ENCODE peak calls at places on chromosomes 16 and 17, in six cellular contexts. H is transverse colon; M is foreskin fibroblast; Q is CD4-positive, alpha-beta T cell; T is LNCaP clone FGC; I is RWPE2. O is an unnamed sample.

GRCh38 chr17:82668631-82669099 is 20.4 kb upstream of the WDR45B start:
- DNase-seq in T (no peak), H (peak), Q (peak), I (no peak), M (peak), O (peak)

GRCh38 chr16:75097941-75098897 is 18.4 kb downstream of the LDHD start:
- DNase-seq in Q (peak), I (no peak), M (no peak), T (no peak), H (no peak), O (peak)

GRCh38 chr17:79560527-79560926 is 50.3 kb downstream of the RBFOX3 start:
- DNase-seq in H (no peak), M (no peak), Q (no peak), T (no peak), I (no peak), O (peak)

GRCh38 chr17:75086496-75087181 is 1.1 kb upstream of the SLC16A5 start:
- DNase-seq in T (no peak), H (peak), I (no peak), Q (no peak), M (no peak), O (no peak)

GRCh38 chr17:13961262-13961661 is 108.0 kb upstream of the COX10 start:
- DNase-seq in Q (no peak), T (no peak), I (no peak), H (no peak), M (no peak), O (no peak)

GRCh38 chr17:74776990-74777389 is 845 bp upstream of the NAT9 start:
- DNase-seq in T (no peak), M (no peak), H (no peak), Q (no peak), I (no peak), O (no peak)

GRCh38 chr17:55845385-55845784 is 94.5 kb downstream of the PCTP start:
- DNase-seq in I (no peak), M (peak), T (no peak), Q (no peak), H (peak), O (no peak)

GRCh38 chr17:14048169-14048568 is 21.1 kb upstream of the COX10 start:
- DNase-seq in I (no peak), T (no peak), Q (no peak), M (no peak), H (no peak), O (no peak)

GRCh38 chr17:8960325-8961144 is 5.0 kb downstream of the PIK3R5 start:
- DNase-seq in Q (no peak), H (no peak), I (no peak), M (no peak), T (no peak), O (no peak)

GRCh38 chr16:8859913-8860881 is 8.6 kb downstream of the CARHSP1 start:
- DNase-seq in H (peak), T (no peak), I (no peak), M (peak), Q (no peak), O (peak)

GRCh38 chr16:23182206-23182674 is 305 bp upstream of the SCNN1G start:
- DNase-seq in H (peak), T (peak), M (peak), I (peak), Q (peak), O (no peak)

GRCh38 chr17:60134396-60135159 is 15.2 kb upstream of the CA4 start:
- DNase-seq in H (no peak), T (no peak), I (peak), M (peak), Q (no peak), O (peak)

GRCh38 chr16:12773216-12773615 is 30.5 kb downstream of the CPPED1 start:
- DNase-seq in T (no peak), H (no peak), Q (no peak), M (no peak), I (no peak), O (no peak)

DNA sequence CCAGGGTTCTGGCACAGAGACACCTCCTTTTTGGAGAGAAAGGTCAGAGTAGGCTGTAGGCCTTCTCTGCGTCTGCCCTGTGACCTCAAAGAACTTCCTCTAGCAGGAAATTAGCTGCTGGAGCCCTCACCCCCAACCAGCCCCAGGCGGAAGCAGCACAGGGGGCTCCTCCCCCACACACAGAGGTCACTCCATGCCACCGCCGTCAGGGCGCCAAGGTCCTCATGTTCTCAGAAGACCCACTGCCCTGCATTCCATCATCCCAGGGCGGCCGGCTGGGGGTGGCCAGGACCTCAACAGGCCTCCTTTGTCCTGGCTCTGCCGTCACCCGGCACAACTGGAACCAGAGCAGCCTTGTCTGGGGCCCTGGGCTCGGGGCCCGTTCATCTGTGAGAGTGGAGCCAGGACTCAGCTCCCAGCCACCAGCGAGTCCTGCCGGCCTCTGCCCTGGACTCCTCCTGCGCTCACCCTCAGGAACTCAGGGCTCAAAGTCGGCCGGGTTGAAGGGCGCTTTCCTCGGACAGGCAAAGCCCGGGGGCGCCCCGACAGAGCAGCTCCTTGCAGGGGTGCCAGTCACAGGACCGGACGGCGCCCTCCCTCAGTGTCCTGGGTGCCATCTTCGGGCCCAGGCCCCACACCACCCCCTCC is 1.2 kb downstream of the TMC6 start:
- DNase-seq in T (no peak), I (no peak), H (peak), M (no peak), Q (peak), O (no peak)
- TF ChIP-seq CTCF in T (no peak), I (no peak), H (no peak), M (no peak), Q (no peak), O (no peak)

GRCh38 chr16:87439926-87440325 is 47.8 kb downstream of the MAP1LC3B start:
- DNase-seq in I (no peak), H (no peak), M (no peak), Q (no peak), T (no peak), O (no peak)

GRCh38 chr16:87436225-87437172 is 44.4 kb downstream of the MAP1LC3B start:
- DNase-seq in T (no peak), H (no peak), I (no peak), M (peak), Q (no peak), O (peak)

GRCh38 chr16:87438611-87438985 is 46.5 kb downstream of the MAP1LC3B start:
- DNase-seq in T (no peak), I (no peak), Q (no peak), M (no peak), H (no peak), O (peak)

GRCh38 chr16:87437327-87437726 is 45.2 kb downstream of the MAP1LC3B start:
- DNase-seq in M (no peak), H (no peak), I (no peak), T (no peak), Q (no peak), O (peak)

DNA sequence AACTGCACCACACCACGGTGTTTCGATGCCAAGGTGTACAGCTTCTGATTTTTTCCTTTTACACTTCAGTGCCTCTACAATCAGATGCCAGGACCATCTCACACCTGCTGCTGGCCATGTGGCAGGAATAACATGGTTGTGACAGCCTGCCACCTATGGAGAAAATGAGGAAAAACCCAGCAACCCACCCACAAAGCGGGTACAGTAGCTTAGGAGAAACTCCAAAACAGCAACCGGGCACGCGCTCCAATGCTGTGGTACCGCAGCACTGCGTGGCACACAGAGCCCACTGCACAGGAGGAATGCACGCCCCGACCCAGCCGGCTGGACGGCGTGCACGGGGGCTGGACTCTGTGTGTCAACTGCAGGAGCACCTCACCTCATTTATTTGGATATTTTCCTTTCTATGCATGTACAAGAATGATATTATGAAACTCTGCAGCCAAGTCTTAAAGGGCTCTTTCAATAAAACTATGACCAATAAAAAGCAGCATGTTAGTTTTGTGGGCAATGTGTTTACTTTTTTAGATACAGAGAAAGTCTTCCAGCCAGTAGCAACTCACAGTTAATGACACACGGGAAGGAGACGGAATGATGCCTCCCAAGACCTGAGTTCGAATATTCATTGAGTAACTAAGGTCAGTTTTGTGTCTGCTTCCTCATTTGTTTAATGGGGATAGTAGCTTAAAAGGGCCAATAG is 45.9 kb downstream of the MAP1LC3B start:
- DNase-seq in Q (no peak), H (no peak), I (no peak), T (peak), M (no peak), O (peak)
- TF ChIP-seq CTCF in Q (no peak), H (no peak), I (peak), T (peak), M (no peak), O (no peak)

DNA sequence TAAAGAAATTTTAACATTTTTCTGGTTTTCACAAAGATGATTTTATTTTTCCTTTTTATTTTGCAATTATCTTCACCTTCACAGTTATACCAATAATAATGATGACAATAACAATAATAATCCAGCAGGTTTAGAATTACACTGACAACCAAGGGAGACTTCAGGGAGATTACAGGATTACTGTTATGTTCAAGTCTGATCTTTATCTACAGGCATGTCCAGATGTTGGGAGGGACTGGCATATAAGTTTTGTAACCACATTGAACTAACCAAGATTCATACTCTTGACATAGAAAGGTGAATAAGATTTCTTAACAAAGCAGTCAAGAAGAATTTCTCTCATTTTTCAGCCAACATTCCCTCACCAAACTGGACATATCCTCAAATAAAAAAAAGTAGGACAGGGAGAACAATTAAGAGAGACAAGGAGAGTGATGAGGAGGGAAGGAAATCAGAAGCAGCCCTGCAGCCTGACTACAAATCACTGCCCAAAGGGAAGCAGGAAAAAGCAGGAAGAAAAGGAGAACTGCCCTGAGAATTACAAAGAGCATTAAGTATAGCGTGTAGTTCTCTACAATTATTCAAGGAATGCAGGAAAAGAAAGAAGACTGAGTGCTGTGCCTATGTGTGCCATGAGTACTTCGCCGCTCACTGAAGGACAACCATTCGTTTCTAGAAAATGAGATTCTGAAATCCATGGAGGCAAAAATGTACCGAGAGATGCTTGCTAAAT is 155.7 kb upstream of the C17orf78 start:
- DNase-seq in T (no peak), M (no peak), H (no peak), Q (no peak), I (no peak), O (no peak)
- TF ChIP-seq CTCF in T (no peak), M (no peak), H (no peak), Q (no peak), I (no peak), O (no peak)

DNA sequence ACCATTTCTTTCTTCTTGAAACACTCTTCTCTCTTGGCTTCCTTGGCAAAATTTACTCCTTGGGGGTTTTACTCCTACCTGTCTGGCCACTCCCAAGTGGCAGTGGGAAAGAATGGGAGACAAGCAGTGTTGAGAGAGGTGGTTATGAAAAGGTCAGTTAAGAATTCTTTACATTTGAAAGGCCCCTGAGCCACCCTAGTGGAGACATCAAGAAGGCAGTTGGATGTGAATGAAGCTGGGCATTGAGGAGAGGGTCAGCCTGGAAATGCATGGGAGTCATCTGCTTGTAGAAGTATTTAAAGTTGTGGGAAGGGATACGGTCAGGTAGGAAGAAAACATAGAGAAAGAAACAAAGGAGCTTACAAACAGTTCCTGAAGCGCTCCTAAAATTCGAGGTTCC is 42.3 kb upstream of the CCNF start:
- DNase-seq in H (no peak), I (no peak), M (no peak), T (no peak), Q (no peak), O (no peak)
- TF ChIP-seq CTCF in H (peak), I (no peak), M (peak), T (no peak), Q (no peak), O (peak)